ENCODE peak calls at places on chromosomes 6 and 20, in six cellular contexts. M is SW480; H is CD8-positive, alpha-beta T cell; A is activated CD4-positive, alpha-beta T cell treated with anti-CD3 and anti-CD28 coated beads for 48 hours; Y is nucleus accumbens; C is adipocyte. T is an unnamed sample.

GRCh38 chr6:101117397-101118185 is 236.5 kb upstream of the ASCC3 start:
- DNase-seq in M (no peak), H (no peak), A (no peak), Y (no peak), C (peak), T (no peak)

GRCh38 chr20:33450867-33451266 is 7.3 kb upstream of the SNTA1 start:
- DNase-seq in M (no peak), H (no peak), A (no peak), Y (no peak), C (no peak), T (no peak)

GRCh38 chr6:99905209-99906106 is 88.6 kb downstream of the MCHR2 start:
- DNase-seq in M (peak), H (no peak), A (no peak), Y (no peak), C (peak), T (peak)

GRCh38 chr6:110529355-110529754 is 52.9 kb upstream of the SLC22A16 start:
- DNase-seq in M (peak), H (no peak), A (no peak), Y (no peak), C (peak), T (no peak)

GRCh38 chr6:37514377-37514776 is 14.7 kb upstream of the CCDC167 start:
- DNase-seq in M (no peak), H (no peak), A (peak), Y (no peak), C (no peak), T (no peak)

GRCh38 chr6:111871207-111871606 is 2.0 kb downstream of the FYN start:
- DNase-seq in M (peak), H (no peak), A (peak), Y (no peak), C (no peak), T (no peak)

GRCh38 chr6:4864534-4864933 is 88.3 kb downstream of the CDYL start:
- DNase-seq in M (no peak), H (no peak), A (no peak), Y (no peak), C (no peak), T (no peak)

GRCh38 chr6:5950448-5950847 is 56.3 kb downstream of the NRN1 start:
- DNase-seq in M (no peak), H (no peak), A (peak), Y (no peak), C (no peak), T (no peak)

GRCh38 chr20:35831029-35831428 is 59.2 kb downstream of the PHF20 start:
- DNase-seq in M (no peak), H (no peak), A (peak), Y (no peak), C (peak), T (no peak)

GRCh38 chr6:130834482-130835251 is 7.5 kb downstream of the SMLR1 start:
- DNase-seq in M (no peak), H (no peak), A (no peak), Y (no peak), C (no peak), T (peak)

T was measured in HepG2.